ENCODE peak calls at places on chromosome 5, in four cellular contexts. One of them, this sample, is unnamed. For H3K27me3, the result is how much of the 10 kb centered on the place peaks cover.

GRCh38 chr5:72314571-72315172 is 5.4 kb downstream of the MRPS27 start:
- DNase-seq in spleen: no peak
- DNase-seq in stomach: peak
- DNase-seq in heart left ventricle: peak
- DNase-seq in this sample: no peak

GRCh38 chr5:168661593-168662485 is 82.7 kb upstream of the PANK3 start:
- DNase-seq in spleen: no peak
- DNase-seq in stomach: no peak
- DNase-seq in heart left ventricle: no peak
- DNase-seq in this sample: no peak

GRCh38 chr5:59193616-59194319 is 610.9 kb downstream of the RAB3C start:
- DNase-seq in spleen: no peak
- DNase-seq in stomach: no peak
- DNase-seq in heart left ventricle: peak
- DNase-seq in this sample: no peak

GRCh38 chr5:170307575-170308465 is 10.2 kb upstream of the LCP2 start:
- DNase-seq in spleen: peak
- DNase-seq in stomach: peak
- DNase-seq in heart left ventricle: peak
- DNase-seq in this sample: peak

GRCh38 chr5:134905246-134905996 is 490 bp downstream of the PCBD2 start:
- DNase-seq in spleen: peak
- DNase-seq in stomach: peak
- DNase-seq in heart left ventricle: no peak
- DNase-seq in this sample: peak

GRCh38 chr5:6522983-6523382 is 74.3 kb downstream of the UBE2QL1 start:
- DNase-seq in spleen: no peak
- DNase-seq in stomach: no peak
- DNase-seq in heart left ventricle: no peak
- DNase-seq in this sample: no peak

GRCh38 chr5:30413540-30413939 is 779.9 kb upstream of the CDH6 start:
- DNase-seq in spleen: no peak
- DNase-seq in stomach: no peak
- DNase-seq in heart left ventricle: no peak
- DNase-seq in this sample: no peak

GRCh38 chr5:40112875-40113274 is 566.8 kb upstream of the PTGER4 start:
- DNase-seq in spleen: no peak
- DNase-seq in stomach: no peak
- DNase-seq in heart left ventricle: no peak
- DNase-seq in this sample: no peak

GRCh38 chr5:62029303-62029702 is 276.7 kb upstream of the KIF2A start:
- DNase-seq in spleen: no peak
- DNase-seq in stomach: no peak
- DNase-seq in heart left ventricle: no peak
- DNase-seq in this sample: no peak

GRCh38 chr5:759111-759741 is 25.3 kb downstream of the ZDHHC11B start:
- DNase-seq in spleen: peak
- DNase-seq in stomach: peak
- DNase-seq in heart left ventricle: peak
- DNase-seq in this sample: peak

GRCh38 chr5:109994135-109994534 is 304.4 kb downstream of the MAN2A1 start:
- DNase-seq in spleen: no peak
- DNase-seq in stomach: no peak
- DNase-seq in heart left ventricle: no peak
- DNase-seq in this sample: no peak

GRCh38 chr5:15993334-15993733 is 186.3 kb downstream of the MARCHF11 start:
- DNase-seq in spleen: no peak
- DNase-seq in stomach: no peak
- DNase-seq in heart left ventricle: no peak
- DNase-seq in this sample: no peak

GRCh38 chr5:35185518-35185917 is 44.8 kb downstream of the PRLR start:
- DNase-seq in spleen: no peak
- DNase-seq in stomach: no peak
- DNase-seq in heart left ventricle: no peak
- DNase-seq in this sample: no peak

GRCh38 chr5:167763772-167764171 is 527.7 kb upstream of the WWC1 start:
- DNase-seq in spleen: no peak
- DNase-seq in stomach: no peak
- DNase-seq in heart left ventricle: no peak
- DNase-seq in this sample: no peak

GRCh38 chr5:36596756-36597155 is 9.7 kb upstream of the SLC1A3 start:
- DNase-seq in spleen: no peak
- DNase-seq in stomach: no peak
- DNase-seq in heart left ventricle: no peak
- DNase-seq in this sample: no peak

GRCh38 chr5:19534751-19535150 is 453.2 kb downstream of the CDH18 start:
- DNase-seq in spleen: no peak
- DNase-seq in stomach: no peak
- DNase-seq in heart left ventricle: no peak
- DNase-seq in this sample: no peak

GRCh38 chr5:181236471-181236870 is 7.2 kb downstream of the RACK1 start:
- DNase-seq in spleen: no peak
- DNase-seq in stomach: no peak
- DNase-seq in heart left ventricle: no peak
- DNase-seq in this sample: no peak

GRCh38 chr5:39461007-39461682 is 36.4 kb upstream of the DAB2 start:
- DNase-seq in spleen: no peak
- DNase-seq in stomach: peak
- DNase-seq in heart left ventricle: no peak
- DNase-seq in this sample: no peak

GRCh38 chr5:54470191-54470590 is 14.7 kb downstream of the HSPB3 start:
- DNase-seq in spleen: no peak
- DNase-seq in stomach: no peak
- DNase-seq in heart left ventricle: no peak
- DNase-seq in this sample: no peak

GRCh38 chr5:178282391-178282790 is 49.8 kb upstream of the PHYKPL start:
- DNase-seq in spleen: peak
- DNase-seq in stomach: no peak
- DNase-seq in heart left ventricle: no peak
- DNase-seq in this sample: no peak

GRCh38 chr5:81292130-81292529 is 9.3 kb upstream of the ZCCHC9 start:
- DNase-seq in spleen: no peak
- DNase-seq in stomach: no peak
- DNase-seq in heart left ventricle: no peak
- DNase-seq in this sample: no peak

GRCh38 chr5:40441733-40442132 is 238.0 kb upstream of the PTGER4 start:
- DNase-seq in spleen: no peak
- DNase-seq in stomach: no peak
- DNase-seq in heart left ventricle: no peak
- DNase-seq in this sample: no peak

GRCh38 chr5:149775785-149776184 is 45.7 kb downstream of the PPARGC1B start:
- DNase-seq in spleen: no peak
- DNase-seq in stomach: no peak
- DNase-seq in heart left ventricle: no peak
- DNase-seq in this sample: no peak

GRCh38 chr5:102826629-102827028 is 71.5 kb downstream of the PAM start:
- DNase-seq in spleen: no peak
- DNase-seq in stomach: no peak
- DNase-seq in heart left ventricle: no peak
- DNase-seq in this sample: no peak

GRCh38 chr5:5752844-5753243 is 330.4 kb downstream of the ICE1 start:
- DNase-seq in spleen: no peak
- DNase-seq in stomach: no peak
- DNase-seq in heart left ventricle: no peak
- DNase-seq in this sample: no peak

GRCh38 chr5:93899026-93899600 is 157.7 kb upstream of the POU5F2 start:
- DNase-seq in spleen: no peak
- DNase-seq in stomach: no peak
- DNase-seq in heart left ventricle: no peak
- DNase-seq in this sample: no peak

GRCh38 chr5:102971693-102972293 is 148.1 kb downstream of the GIN1 start:
- DNase-seq in spleen: no peak
- DNase-seq in stomach: no peak
- DNase-seq in heart left ventricle: no peak
- DNase-seq in this sample: no peak

GRCh38 chr5:14460844-14461398 is 120.7 kb upstream of the OTULINL start:
- DNase-seq in spleen: no peak
- DNase-seq in stomach: no peak
- DNase-seq in heart left ventricle: no peak
- DNase-seq in this sample: no peak

GRCh38 chr5:40364441-40364840 is 315.3 kb upstream of the PTGER4 start:
- DNase-seq in spleen: no peak
- DNase-seq in stomach: no peak
- DNase-seq in heart left ventricle: no peak
- DNase-seq in this sample: no peak

GRCh38 chr5:138033275-138033808 is 463 bp upstream of the FAM13B start:
- DNase-seq in spleen: no peak
- DNase-seq in stomach: no peak
- DNase-seq in heart left ventricle: no peak
- DNase-seq in this sample: no peak

GRCh38 chr5:177094224-177095087 is 7.7 kb downstream of the FGFR4 start:
- DNase-seq in spleen: no peak
- DNase-seq in stomach: peak
- DNase-seq in heart left ventricle: peak
- DNase-seq in this sample: no peak

GRCh38 chr5:154850255-154851062 is at the start of gene FAXDC2:
- DNase-seq in spleen: no peak
- DNase-seq in stomach: peak
- DNase-seq in heart left ventricle: peak
- DNase-seq in this sample: peak
- TF ChIP-seq POLR2A in spleen: no peak
- TF ChIP-seq POLR2A in stomach: no peak
- TF ChIP-seq POLR2A in heart left ventricle: no peak
- TF ChIP-seq POLR2A in this sample: no peak

GRCh38 chr5:175681045-175681974 is 23.4 kb downstream of the HRH2 start:
- DNase-seq in spleen: peak
- DNase-seq in stomach: peak
- DNase-seq in heart left ventricle: peak
- DNase-seq in this sample: no peak

GRCh38 chr5:175680463-175680862 is 22.6 kb downstream of the HRH2 start:
- DNase-seq in spleen: peak
- DNase-seq in stomach: no peak
- DNase-seq in heart left ventricle: no peak
- DNase-seq in this sample: no peak

GRCh38 chr5:175681975-175682354 is 24.1 kb downstream of the HRH2 start:
- DNase-seq in spleen: peak
- DNase-seq in stomach: no peak
- DNase-seq in heart left ventricle: peak
- DNase-seq in this sample: no peak

GRCh38 chr5:175678074-175678473 is 20.2 kb downstream of the HRH2 start:
- DNase-seq in spleen: no peak
- DNase-seq in stomach: no peak
- DNase-seq in heart left ventricle: no peak
- DNase-seq in this sample: no peak

GRCh38 chr5:175680020-175680419 is 22.1 kb downstream of the HRH2 start:
- DNase-seq in spleen: peak
- DNase-seq in stomach: no peak
- DNase-seq in heart left ventricle: no peak
- DNase-seq in this sample: no peak
- H3K27me3 ChIP-seq in spleen: under half
- H3K27me3 ChIP-seq in stomach: under half
- H3K27me3 ChIP-seq in heart left ventricle: under half
- H3K27me3 ChIP-seq in this sample: under half

GRCh38 chr5:172903790-172904189 is 55.4 kb upstream of the RPL26L1 start:
- DNase-seq in spleen: no peak
- DNase-seq in stomach: peak
- DNase-seq in heart left ventricle: no peak
- DNase-seq in this sample: no peak

GRCh38 chr5:172904312-172904642 is 54.9 kb upstream of the RPL26L1 start:
- DNase-seq in spleen: no peak
- DNase-seq in stomach: no peak
- DNase-seq in heart left ventricle: no peak
- DNase-seq in this sample: no peak

GRCh38 chr5:172905771-172906170 is 53.5 kb upstream of the RPL26L1 start:
- DNase-seq in spleen: no peak
- DNase-seq in stomach: no peak
- DNase-seq in heart left ventricle: no peak
- DNase-seq in this sample: no peak

GRCh38 chr5:172905346-172905756 is 53.9 kb upstream of the RPL26L1 start:
- DNase-seq in spleen: no peak
- DNase-seq in stomach: no peak
- DNase-seq in heart left ventricle: no peak
- DNase-seq in this sample: no peak

GRCh38 chr5:172904643-172905345 is 54.4 kb upstream of the RPL26L1 start:
- DNase-seq in spleen: no peak
- DNase-seq in stomach: peak
- DNase-seq in heart left ventricle: peak
- DNase-seq in this sample: peak
- TF ChIP-seq POLR2A in spleen: no peak
- TF ChIP-seq POLR2A in stomach: no peak
- TF ChIP-seq POLR2A in heart left ventricle: no peak
- TF ChIP-seq POLR2A in this sample: no peak

DNA sequence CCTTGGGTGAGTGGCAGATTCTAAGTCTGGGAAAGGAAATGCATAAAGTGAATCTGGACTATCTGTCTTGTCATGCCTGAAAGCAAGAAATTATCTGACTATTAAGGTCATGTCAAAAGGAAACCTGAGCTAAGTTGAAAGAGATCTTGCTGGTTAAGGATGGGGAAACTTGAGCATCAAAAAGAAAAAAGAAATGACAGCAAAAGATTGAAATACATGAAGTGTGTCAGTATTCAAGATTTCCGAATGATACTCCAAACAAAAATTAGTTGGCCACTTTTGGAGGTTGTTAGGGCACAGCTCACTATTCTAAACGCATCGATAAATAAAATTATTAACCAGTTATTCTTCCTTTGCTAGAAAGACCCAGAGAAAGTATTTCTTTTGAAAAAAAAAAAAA is 3.3 kb upstream of the FBN2 start:
- DNase-seq in spleen: no peak
- DNase-seq in stomach: no peak
- DNase-seq in heart left ventricle: no peak
- DNase-seq in this sample: no peak
- H3K27me3 ChIP-seq in spleen: under half
- H3K27me3 ChIP-seq in stomach: under half
- H3K27me3 ChIP-seq in heart left ventricle: under half
- H3K27me3 ChIP-seq in this sample: under half

GRCh38 chr5:131245312-131245711 is 18.5 kb upstream of the CDC42SE2 start:
- DNase-seq in spleen: no peak
- DNase-seq in stomach: no peak
- DNase-seq in heart left ventricle: no peak
- DNase-seq in this sample: no peak
- TF ChIP-seq POLR2A in spleen: no peak
- TF ChIP-seq POLR2A in stomach: no peak
- TF ChIP-seq POLR2A in heart left ventricle: no peak
- TF ChIP-seq POLR2A in this sample: no peak